ENCODE peak calls at places on chromosomes 4 and X, in five cellular contexts. P is HepG2, J is A549, H is GM12878, U is K562. M is an unnamed sample.
A peak's percentile ranks its signal among the peaks of the same experiment; 100 is the strongest.

GRCh38 chrX:154804957-154805695 is at the start of gene MPP1:
- DNase-seq in P (no peak), J (peak; percentile 73), H (peak; percentile 36), U (peak; percentile 87), M (peak; percentile 89)

GRCh38 chr4:68905598-68906237 is 45.9 kb downstream of the UGT2A3 start:
- DNase-seq in P (no peak), J (no peak), H (no peak), U (no peak), M (no peak)

GRCh38 chrX:43559643-43560042 is 96.5 kb upstream of the MAOA start:
- DNase-seq in P (peak; percentile 39), J (peak; percentile 41), H (no peak), U (peak; percentile 11), M (peak; percentile 49)

GRCh38 chr4:97720869-97721432 is 422.3 kb downstream of the STPG2 start:
- DNase-seq in P (peak; percentile 4), J (peak; percentile 40), H (no peak), U (no peak), M (peak; percentile 53)

GRCh38 chrX:13837290-13837745 is 20.4 kb upstream of the GPM6B start:
- DNase-seq in P (no peak), J (no peak), H (no peak), U (no peak), M (no peak)

GRCh38 chr4:24551492-24552330 is 32.6 kb downstream of the DHX15 start:
- DNase-seq in P (no peak), J (no peak), H (no peak), U (no peak), M (peak; percentile 36)

GRCh38 chr4:8302331-8302730 is 32.8 kb downstream of the HTRA3 start:
- DNase-seq in P (no peak), J (no peak), H (no peak), U (no peak), M (no peak)

GRCh38 chr4:2472187-2472586 is 3.3 kb downstream of the RNF4 start:
- DNase-seq in P (no peak), J (no peak), H (no peak), U (no peak), M (no peak)

GRCh38 chr4:176902710-176903323 is 110.1 kb upstream of the VEGFC start:
- DNase-seq in P (no peak), J (no peak), H (peak; percentile 53), U (no peak), M (no peak)

GRCh38 chrX:41491267-41492004 is 44.3 kb downstream of the NYX start:
- DNase-seq in P (no peak), J (peak; percentile 49), H (no peak), U (no peak), M (peak; percentile 35)

GRCh38 chrX:110871839-110872238 is 76.2 kb upstream of the CHRDL1 start:
- DNase-seq in P (no peak), J (no peak), H (no peak), U (no peak), M (no peak)

GRCh38 chr4:182826391-182826790 is 90.8 kb downstream of the DCTD start:
- DNase-seq in P (no peak), J (no peak), H (no peak), U (no peak), M (no peak)

GRCh38 chrX:134026732-134027311 is 41.4 kb upstream of the GPC3 start:
- DNase-seq in P (peak; percentile 84), J (peak; percentile 40), H (no peak), U (peak; percentile 14), M (peak; percentile 26)

GRCh38 chr4:181951265-181951664 is 291.9 kb upstream of the TENM3 start:
- DNase-seq in P (no peak), J (no peak), H (no peak), U (no peak), M (no peak)

GRCh38 chr4:87633239-87633638 is 16.8 kb upstream of the DMP1 start:
- DNase-seq in P (no peak), J (peak; percentile 2), H (no peak), U (no peak), M (no peak)

GRCh38 chr4:176277162-176277904 is 8.3 kb upstream of the ASB5 start:
- DNase-seq in P (peak; percentile 39), J (peak; percentile 56), H (no peak), U (peak; percentile 65), M (peak; percentile 22)

GRCh38 chrX:77937291-77937690 is 26.8 kb downstream of the ATP7A start:
- DNase-seq in P (no peak), J (peak; percentile 68), H (no peak), U (no peak), M (no peak)

GRCh38 chr4:23770011-23770410 is 119.8 kb downstream of the PPARGC1A start:
- DNase-seq in P (no peak), J (no peak), H (no peak), U (no peak), M (no peak)

GRCh38 chrX:24982306-24982965 is 33.3 kb downstream of the ARX start:
- DNase-seq in P (no peak), J (no peak), H (no peak), U (no peak), M (no peak)

GRCh38 chr4:169151671-169152070 is 119.1 kb downstream of the SH3RF1 start:
- DNase-seq in P (no peak), J (no peak), H (no peak), U (no peak), M (no peak)

GRCh38 chr4:135277116-135277979 is 1075.8 kb upstream of the PABPC4L start:
- DNase-seq in P (no peak), J (no peak), H (no peak), U (no peak), M (no peak)

GRCh38 chrX:115553171-115553570 is 7.8 kb upstream of the PLS3 start:
- DNase-seq in P (no peak), J (no peak), H (no peak), U (no peak), M (no peak)

GRCh38 chrX:6729581-6729980 is 194.7 kb upstream of the VCX3A start:
- DNase-seq in P (no peak), J (no peak), H (no peak), U (no peak), M (no peak)

GRCh38 chr4:37737456-37737855 is 51.3 kb upstream of the RELL1 start:
- DNase-seq in P (no peak), J (no peak), H (no peak), U (no peak), M (no peak)

GRCh38 chr4:99059550-99059949 is 29.0 kb downstream of the ADH5 start:
- DNase-seq in P (no peak), J (no peak), H (no peak), U (no peak), M (no peak)

GRCh38 chr4:83281326-83281725 is 3.3 kb downstream of the COQ2 start:
- DNase-seq in P (no peak), J (peak; percentile 6), H (no peak), U (no peak), M (peak; percentile 19)
- TF ChIP-seq MYC in P (no peak), J (no peak), H (no peak), U (no peak), M (no peak)

DNA sequence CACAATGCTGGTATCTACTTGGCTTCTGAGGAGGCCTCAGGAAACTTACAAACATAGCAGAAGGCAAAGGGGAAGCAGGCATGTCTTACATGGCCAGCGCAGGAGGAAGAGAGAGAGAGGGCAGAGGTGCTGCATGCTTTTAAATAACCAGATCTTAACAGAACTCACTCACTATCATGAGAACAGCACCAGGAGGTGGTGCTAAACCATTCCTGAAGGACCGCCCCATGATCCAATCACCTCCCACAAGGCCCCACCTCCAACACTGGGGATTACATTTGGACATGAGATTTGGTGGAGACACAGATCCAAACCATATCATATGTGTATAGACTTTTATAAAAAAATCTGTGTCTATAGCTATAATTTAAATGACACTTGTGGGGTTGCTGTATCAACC is 48.6 kb upstream of the ERVMER34-1 start:
- DNase-seq in P (peak; percentile 5), J (peak; percentile 2), H (no peak), U (no peak), M (no peak)
- H3K4me3 ChIP-seq in P (no peak overlapping the region), J (no peak overlapping the region), H (no peak overlapping the region), U (no peak overlapping the region), M (no peak overlapping the region)

GRCh38 chr4:7170012-7170411 is 22.3 kb upstream of the SORCS2 start:
- DNase-seq in P (no peak), J (no peak), H (no peak), U (no peak), M (no peak)
- TF ChIP-seq MYC in P (no peak), J (no peak), H (no peak), U (no peak), M (no peak)

GRCh38 chrX:30181353-30181752 is 34.0 kb upstream of the MAGEB2 start:
- DNase-seq in P (no peak), J (no peak), H (no peak), U (no peak), M (no peak)
- H3K4me3 ChIP-seq in P (no peak overlapping the region), J (no peak overlapping the region), H (no peak overlapping the region), U (no peak overlapping the region), M (no peak overlapping the region)

DNA sequence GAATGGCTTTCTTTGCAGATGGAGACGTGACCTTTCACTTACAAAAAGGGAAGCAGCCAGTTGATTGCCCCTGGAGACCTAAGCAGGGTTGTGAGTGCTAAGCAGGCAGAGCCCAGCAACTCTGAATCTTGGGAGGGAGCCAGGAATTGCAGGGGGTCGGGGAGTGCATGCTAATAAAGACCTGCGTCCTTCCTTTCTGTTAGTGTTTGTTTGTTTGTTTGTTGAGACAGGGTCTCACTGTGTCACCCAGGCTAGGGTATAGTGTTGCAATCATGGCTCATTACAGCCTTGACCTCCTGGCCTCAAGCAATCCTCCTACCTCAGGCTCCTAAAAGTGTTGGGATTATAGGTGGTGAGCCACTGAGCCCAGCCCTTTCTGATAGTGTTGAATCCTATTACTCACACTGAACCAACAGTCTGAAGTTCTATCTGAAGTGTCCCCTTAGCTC is 137.4 kb downstream of the CEP135 start:
- DNase-seq in P (no peak), J (no peak), H (no peak), U (no peak), M (peak; percentile 69)
- TF ChIP-seq MYC in P (no peak), J (no peak), H (no peak), U (no peak), M (no peak)

GRCh38 chrX:129739591-129739990 is 812 bp downstream of the XPNPEP2 start:
- DNase-seq in P (no peak), J (no peak), H (no peak), U (no peak), M (no peak)

GRCh38 chrX:129741880-129742758 is 3.3 kb downstream of the XPNPEP2 start:
- DNase-seq in P (no peak), J (no peak), H (no peak), U (peak; percentile 86), M (no peak)

GRCh38 chrX:129736491-129736890 is 2.3 kb upstream of the XPNPEP2 start:
- DNase-seq in P (peak; percentile 39), J (no peak), H (no peak), U (no peak), M (no peak)

GRCh38 chrX:129737921-129738320 is 858 bp upstream of the XPNPEP2 start:
- DNase-seq in P (no peak), J (no peak), H (no peak), U (no peak), M (peak; percentile 61)

GRCh38 chrX:129738466-129739308 is at the start of gene XPNPEP2:
- DNase-seq in P (no peak), J (no peak), H (no peak), U (no peak), M (no peak)
- H3K4me3 ChIP-seq in P (peak within 1 kb of the TSS; percentile 45), J (no peak within 1 kb of the TSS), H (no peak within 1 kb of the TSS), U (no peak within 1 kb of the TSS), M (no peak within 1 kb of the TSS)